ENCODE peak calls at places on chromosomes 3 and 15, in seven cellular contexts. I is hippocampal formation, S is right cardiac atrium, T is H9, J is neural progenitor cell, H is cardiac fibroblast, M is EH. C is an unnamed sample.

GRCh38 chr15:89457086-89457485 is 39.3 kb downstream of the RHCG start:
- DNase-seq in T (no peak), H (peak; percentile 54), I (no peak), J (peak; percentile 52), S (no peak), M (peak; percentile 56), C (peak; percentile 73)

GRCh38 chr3:9686050-9686384 is 17.6 kb upstream of the CPNE9 start:
- DNase-seq in J (no peak), T (no peak), S (no peak), I (no peak), M (no peak), H (no peak), C (no peak)

GRCh38 chr3:12984023-12984823 is 89.0 kb downstream of the IQSEC1 start:
- DNase-seq in I (peak; percentile 75), J (peak; percentile 76), H (peak; percentile 78), S (peak; percentile 80), T (peak; percentile 84), M (peak; percentile 74), C (peak; percentile 90)

GRCh38 chr3:157475921-157476395 is 27.3 kb downstream of the VEPH1 start:
- DNase-seq in H (peak; percentile 70), S (no peak), M (peak; percentile 78), T (no peak), I (no peak), J (no peak), C (no peak)

GRCh38 chr3:158742861-158743260 is 10.6 kb upstream of the RARRES1 start:
- DNase-seq in S (no peak), T (no peak), J (no peak), I (no peak), H (peak; percentile 64), M (peak; percentile 70), C (no peak)

GRCh38 chr15:41961014-41961518 is 11.3 kb downstream of the EHD4 start:
- DNase-seq in I (no peak), H (peak; percentile 44), M (peak; percentile 18), S (no peak), T (no peak), J (no peak), C (no peak)

GRCh38 chr15:76108021-76108723 is 48.4 kb downstream of the TMEM266 start:
- DNase-seq in J (peak; percentile 82), S (no peak), I (no peak), H (no peak), T (no peak), M (no peak), C (peak; percentile 64)

GRCh38 chr3:160092760-160093159 is 104.1 kb downstream of the IL12A start:
- DNase-seq in M (no peak), S (no peak), J (no peak), I (no peak), H (no peak), T (no peak), C (no peak)

GRCh38 chr3:59573911-59574310 is 524.1 kb upstream of the CFAP20DC start:
- DNase-seq in M (peak; percentile 90), J (no peak), I (peak; percentile 75), H (peak; percentile 91), S (no peak), T (no peak), C (no peak)

GRCh38 chr3:147392083-147392916 is 14.0 kb downstream of the ZIC4 start:
- DNase-seq in H (no peak), I (peak; percentile 83), J (peak; percentile 94), M (peak; percentile 93), T (peak; percentile 93), S (peak; percentile 68), C (peak; percentile 91)

GRCh38 chr3:70358978-70359580 is 46.6 kb upstream of the MDFIC2 start:
- DNase-seq in H (peak; percentile 64), J (peak; percentile 35), T (no peak), S (no peak), M (peak; percentile 41), I (peak; percentile 42), C (peak; percentile 1)